ENCODE peak calls at places on chromosomes 13 and 19, in five cellular contexts. One of them, this sample, is unnamed.

GRCh38 chr13:39810091-39810877 is 154.8 kb downstream of the COG6 start:
- DNase-seq in HFF-Myc: no peak
- DNase-seq in ovary: no peak
- DNase-seq in foreskin fibroblast: no peak
- DNase-seq in fibroblast of mammary gland: peak
- DNase-seq in this sample: no peak

GRCh38 chr19:19642506-19643157 is 825 bp downstream of the GMIP start:
- DNase-seq in foreskin fibroblast: no peak
- DNase-seq in ovary: no peak
- DNase-seq in HFF-Myc: no peak
- DNase-seq in fibroblast of mammary gland: no peak
- DNase-seq in this sample: no peak

GRCh38 chr19:18590273-18591272 is 2.0 kb downstream of the REX1BD start:
- DNase-seq in ovary: peak
- DNase-seq in foreskin fibroblast: no peak
- DNase-seq in fibroblast of mammary gland: peak
- DNase-seq in HFF-Myc: no peak
- DNase-seq in this sample: no peak

GRCh38 chr13:29707876-29708543 is 112.5 kb upstream of the SLC7A1 start:
- DNase-seq in foreskin fibroblast: peak
- DNase-seq in fibroblast of mammary gland: peak
- DNase-seq in ovary: no peak
- DNase-seq in HFF-Myc: peak
- DNase-seq in this sample: peak

GRCh38 chr13:63124863-63125262 is 1709.2 kb upstream of the PCDH20 start:
- DNase-seq in ovary: no peak
- DNase-seq in fibroblast of mammary gland: peak
- DNase-seq in HFF-Myc: no peak
- DNase-seq in foreskin fibroblast: no peak
- DNase-seq in this sample: no peak

GRCh38 chr13:82259284-82259683 is 1623.0 kb downstream of the SLITRK1 start:
- DNase-seq in HFF-Myc: no peak
- DNase-seq in fibroblast of mammary gland: no peak
- DNase-seq in foreskin fibroblast: no peak
- DNase-seq in ovary: no peak
- DNase-seq in this sample: no peak

GRCh38 chr13:41420146-41420545 is 37.2 kb upstream of the RGCC start:
- DNase-seq in HFF-Myc: no peak
- DNase-seq in foreskin fibroblast: no peak
- DNase-seq in fibroblast of mammary gland: no peak
- DNase-seq in ovary: no peak
- DNase-seq in this sample: no peak

GRCh38 chr19:28425431-28425931 is 787.5 kb downstream of the UQCRFS1 start:
- DNase-seq in HFF-Myc: no peak
- DNase-seq in foreskin fibroblast: no peak
- DNase-seq in ovary: no peak
- DNase-seq in fibroblast of mammary gland: peak
- DNase-seq in this sample: no peak

GRCh38 chr13:46896346-46897138 is at the start of gene HTR2A:
- DNase-seq in ovary: peak
- DNase-seq in fibroblast of mammary gland: peak
- DNase-seq in foreskin fibroblast: no peak
- DNase-seq in HFF-Myc: no peak
- DNase-seq in this sample: no peak

GRCh38 chr19:55482967-55483671 is 1.9 kb upstream of the NAT14 start:
- DNase-seq in ovary: no peak
- DNase-seq in fibroblast of mammary gland: no peak
- DNase-seq in foreskin fibroblast: no peak
- DNase-seq in HFF-Myc: no peak
- DNase-seq in this sample: no peak

GRCh38 chr13:21476893-21477472 is 17.9 kb upstream of the ZDHHC20 start:
- DNase-seq in HFF-Myc: peak
- DNase-seq in fibroblast of mammary gland: peak
- DNase-seq in ovary: peak
- DNase-seq in foreskin fibroblast: peak
- DNase-seq in this sample: no peak

GRCh38 chr13:51451134-51451466 is 1.7 kb downstream of the INTS6 start:
- DNase-seq in HFF-Myc: no peak
- DNase-seq in foreskin fibroblast: no peak
- DNase-seq in ovary: no peak
- DNase-seq in fibroblast of mammary gland: no peak
- DNase-seq in this sample: no peak

GRCh38 chr13:19862511-19863313 is 737 bp downstream of the ZMYM5 start:
- DNase-seq in foreskin fibroblast: no peak
- DNase-seq in HFF-Myc: no peak
- DNase-seq in ovary: no peak
- DNase-seq in fibroblast of mammary gland: peak
- DNase-seq in this sample: no peak

GRCh38 chr19:19155495-19156219 is 14.4 kb downstream of the MEF2B start:
- DNase-seq in ovary: no peak
- DNase-seq in HFF-Myc: no peak
- DNase-seq in foreskin fibroblast: no peak
- DNase-seq in fibroblast of mammary gland: no peak
- DNase-seq in this sample: no peak

GRCh38 chr13:98174321-98174720 is 2.7 kb downstream of the RNF113B start:
- DNase-seq in fibroblast of mammary gland: peak
- DNase-seq in foreskin fibroblast: no peak
- DNase-seq in ovary: no peak
- DNase-seq in HFF-Myc: no peak
- DNase-seq in this sample: no peak

GRCh38 chr13:27036236-27036981 is 135.2 kb downstream of the USP12 start:
- DNase-seq in ovary: no peak
- DNase-seq in fibroblast of mammary gland: no peak
- DNase-seq in foreskin fibroblast: no peak
- DNase-seq in HFF-Myc: no peak
- DNase-seq in this sample: no peak

GRCh38 chr19:35859414-35859813 is 2.7 kb downstream of the KIRREL2 start:
- DNase-seq in fibroblast of mammary gland: no peak
- DNase-seq in ovary: no peak
- DNase-seq in HFF-Myc: no peak
- DNase-seq in foreskin fibroblast: no peak
- DNase-seq in this sample: no peak

GRCh38 chr19:48469056-48469881 is at the start of gene CYTH2:
- DNase-seq in HFF-Myc: peak
- DNase-seq in ovary: peak
- DNase-seq in foreskin fibroblast: peak
- DNase-seq in fibroblast of mammary gland: peak
- DNase-seq in this sample: peak

GRCh38 chr19:46201413-46202310 is 27.9 kb upstream of the IGFL1 start:
- DNase-seq in ovary: no peak
- DNase-seq in fibroblast of mammary gland: no peak
- DNase-seq in HFF-Myc: no peak
- DNase-seq in foreskin fibroblast: no peak
- DNase-seq in this sample: no peak

GRCh38 chr19:18193388-18194207 is 580 bp downstream of the MPV17L2 start:
- DNase-seq in HFF-Myc: no peak
- DNase-seq in fibroblast of mammary gland: peak
- DNase-seq in foreskin fibroblast: no peak
- DNase-seq in ovary: no peak
- DNase-seq in this sample: no peak

GRCh38 chr13:99064624-99065249 is 86.9 kb upstream of the DOCK9 start:
- DNase-seq in ovary: no peak
- DNase-seq in HFF-Myc: no peak
- DNase-seq in fibroblast of mammary gland: no peak
- DNase-seq in foreskin fibroblast: no peak
- DNase-seq in this sample: no peak

GRCh38 chr13:24632382-24633121 is 47.7 kb upstream of the ATP12A start:
- DNase-seq in foreskin fibroblast: no peak
- DNase-seq in ovary: no peak
- DNase-seq in HFF-Myc: no peak
- DNase-seq in fibroblast of mammary gland: peak
- DNase-seq in this sample: no peak

GRCh38 chr19:28213476-28214082 is 999.4 kb downstream of the UQCRFS1 start:
- DNase-seq in foreskin fibroblast: no peak
- DNase-seq in ovary: no peak
- DNase-seq in HFF-Myc: no peak
- DNase-seq in fibroblast of mammary gland: peak
- DNase-seq in this sample: no peak

GRCh38 chr13:31485651-31486051 is 253.7 kb upstream of the RXFP2 start:
- DNase-seq in HFF-Myc: no peak
- DNase-seq in foreskin fibroblast: peak
- DNase-seq in fibroblast of mammary gland: peak
- DNase-seq in ovary: no peak
- DNase-seq in this sample: no peak

GRCh38 chr19:53112286-53112685 is 9.1 kb upstream of the ZNF160 start:
- DNase-seq in HFF-Myc: no peak
- DNase-seq in ovary: no peak
- DNase-seq in fibroblast of mammary gland: no peak
- DNase-seq in foreskin fibroblast: no peak
- DNase-seq in this sample: no peak

GRCh38 chr13:47976325-47976724 is 24.7 kb downstream of the SUCLA2 start:
- DNase-seq in ovary: no peak
- DNase-seq in fibroblast of mammary gland: no peak
- DNase-seq in HFF-Myc: no peak
- DNase-seq in foreskin fibroblast: no peak
- DNase-seq in this sample: no peak

GRCh38 chr13:106499905-106500304 is 35.6 kb downstream of the EFNB2 start:
- DNase-seq in ovary: no peak
- DNase-seq in HFF-Myc: no peak
- DNase-seq in foreskin fibroblast: peak
- DNase-seq in fibroblast of mammary gland: peak
- DNase-seq in this sample: no peak

GRCh38 chr19:44499962-44500949 is at the start of gene ZNF180:
- DNase-seq in HFF-Myc: peak
- DNase-seq in ovary: peak
- DNase-seq in foreskin fibroblast: peak
- DNase-seq in fibroblast of mammary gland: peak
- DNase-seq in this sample: peak
- TF ChIP-seq CTCF in HFF-Myc: peak
- TF ChIP-seq CTCF in ovary: peak
- TF ChIP-seq CTCF in foreskin fibroblast: peak
- TF ChIP-seq CTCF in fibroblast of mammary gland: peak
- TF ChIP-seq CTCF in this sample: peak

GRCh38 chr19:29741776-29742175 is 26.7 kb upstream of the C19orf12 start:
- DNase-seq in ovary: no peak
- DNase-seq in foreskin fibroblast: no peak
- DNase-seq in HFF-Myc: no peak
- DNase-seq in fibroblast of mammary gland: no peak
- DNase-seq in this sample: no peak

GRCh38 chr19:29743681-29744080 is 28.6 kb upstream of the C19orf12 start:
- DNase-seq in HFF-Myc: no peak
- DNase-seq in ovary: no peak
- DNase-seq in foreskin fibroblast: no peak
- DNase-seq in fibroblast of mammary gland: no peak
- DNase-seq in this sample: no peak

GRCh38 chr19:29741226-29741625 is 26.2 kb upstream of the C19orf12 start:
- DNase-seq in foreskin fibroblast: no peak
- DNase-seq in ovary: no peak
- DNase-seq in HFF-Myc: no peak
- DNase-seq in fibroblast of mammary gland: no peak
- DNase-seq in this sample: no peak

GRCh38 chr19:29748996-29749395 is 33.9 kb upstream of the C19orf12 start:
- DNase-seq in foreskin fibroblast: no peak
- DNase-seq in ovary: no peak
- DNase-seq in HFF-Myc: no peak
- DNase-seq in fibroblast of mammary gland: no peak
- DNase-seq in this sample: no peak

DNA sequence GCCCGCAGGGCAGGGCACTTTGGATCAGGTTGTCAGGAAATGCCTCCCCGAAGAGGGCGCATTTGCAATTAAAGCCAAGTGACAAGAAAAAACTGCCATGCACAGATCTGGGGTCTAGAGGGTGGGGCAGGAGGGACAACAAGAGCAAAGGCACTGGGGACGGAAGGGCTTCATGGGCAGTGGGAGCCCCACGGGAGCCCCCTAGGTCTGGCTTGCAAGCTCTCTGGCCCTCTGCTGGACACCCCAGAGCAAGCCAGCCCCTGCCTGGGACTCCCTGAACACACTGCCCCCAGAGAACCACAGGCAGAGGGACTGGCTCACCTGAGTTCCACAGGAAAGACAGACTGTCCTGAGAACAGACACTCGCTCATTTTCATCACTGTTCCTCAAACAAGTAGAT is 30.2 kb upstream of the C19orf12 start:
- DNase-seq in foreskin fibroblast: no peak
- DNase-seq in fibroblast of mammary gland: no peak
- DNase-seq in HFF-Myc: no peak
- DNase-seq in ovary: no peak
- DNase-seq in this sample: no peak
- TF ChIP-seq CTCF in foreskin fibroblast: peak
- TF ChIP-seq CTCF in fibroblast of mammary gland: peak
- TF ChIP-seq CTCF in HFF-Myc: peak
- TF ChIP-seq CTCF in ovary: no peak
- TF ChIP-seq CTCF in this sample: peak

GRCh38 chr19:482186-483041 is 13.9 kb upstream of the MADCAM1 start:
- DNase-seq in ovary: no peak
- DNase-seq in fibroblast of mammary gland: no peak
- DNase-seq in HFF-Myc: no peak
- DNase-seq in foreskin fibroblast: no peak
- DNase-seq in this sample: no peak
- TF ChIP-seq CTCF in ovary: no peak
- TF ChIP-seq CTCF in fibroblast of mammary gland: no peak
- TF ChIP-seq CTCF in HFF-Myc: no peak
- TF ChIP-seq CTCF in foreskin fibroblast: no peak
- TF ChIP-seq CTCF in this sample: no peak

GRCh38 chr19:39410620-39411005 is 1.9 kb upstream of the PLEKHG2 start:
- DNase-seq in foreskin fibroblast: no peak
- DNase-seq in HFF-Myc: no peak
- DNase-seq in fibroblast of mammary gland: no peak
- DNase-seq in ovary: peak
- DNase-seq in this sample: no peak

GRCh38 chr19:39411006-39411831 is 1.2 kb upstream of the PLEKHG2 start:
- DNase-seq in HFF-Myc: no peak
- DNase-seq in foreskin fibroblast: peak
- DNase-seq in ovary: peak
- DNase-seq in fibroblast of mammary gland: peak
- DNase-seq in this sample: no peak

GRCh38 chr19:39409207-39409885 is 2.7 kb downstream of the ZFP36 start:
- DNase-seq in ovary: peak
- DNase-seq in fibroblast of mammary gland: peak
- DNase-seq in foreskin fibroblast: peak
- DNase-seq in HFF-Myc: no peak
- DNase-seq in this sample: no peak

GRCh38 chr19:39408392-39409206 is 2.0 kb downstream of the ZFP36 start:
- DNase-seq in foreskin fibroblast: peak
- DNase-seq in ovary: peak
- DNase-seq in HFF-Myc: no peak
- DNase-seq in fibroblast of mammary gland: peak
- DNase-seq in this sample: no peak

DNA sequence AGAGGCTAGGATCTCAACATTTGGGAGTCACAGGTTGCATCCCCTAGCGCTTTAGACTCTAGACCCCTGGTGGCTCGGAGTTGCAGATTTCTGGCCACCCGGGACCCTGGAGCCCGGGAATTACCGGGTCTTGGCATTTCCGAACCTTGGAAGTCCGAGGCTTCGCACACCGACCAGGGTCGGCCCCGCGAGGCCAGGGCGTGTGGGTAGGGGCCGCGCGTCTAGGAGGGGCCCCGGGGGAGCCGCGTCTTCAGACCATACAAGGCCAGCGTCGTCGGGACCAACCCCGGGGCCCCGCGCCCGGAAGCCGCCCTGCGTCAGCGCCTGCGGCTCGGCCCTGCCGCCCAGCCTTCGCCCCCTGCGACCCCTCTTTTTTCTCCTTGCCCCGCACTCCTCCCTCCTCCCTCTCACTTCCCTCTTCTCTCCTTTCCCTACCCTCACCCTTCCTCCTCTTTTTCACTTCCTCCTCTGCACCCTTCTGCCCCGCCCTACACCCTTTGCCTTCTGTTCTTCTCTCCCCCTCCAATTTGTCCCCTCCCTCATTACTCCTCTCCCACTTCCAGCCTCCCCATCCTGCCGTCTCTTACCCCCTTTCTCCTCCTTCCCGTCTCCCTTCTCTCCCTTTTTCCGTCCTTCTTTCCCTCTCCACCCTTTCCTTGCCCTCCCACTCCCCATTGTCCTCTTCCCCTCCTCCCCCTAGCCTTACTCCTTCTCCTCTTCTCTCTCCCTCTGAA is 2.4 kb upstream of the PLEKHG2 start:
- DNase-seq in ovary: peak
- DNase-seq in foreskin fibroblast: peak
- DNase-seq in fibroblast of mammary gland: peak
- DNase-seq in HFF-Myc: no peak
- DNase-seq in this sample: no peak
- TF ChIP-seq CTCF in ovary: peak
- TF ChIP-seq CTCF in foreskin fibroblast: no peak
- TF ChIP-seq CTCF in fibroblast of mammary gland: no peak
- TF ChIP-seq CTCF in HFF-Myc: no peak
- TF ChIP-seq CTCF in this sample: no peak

This sample was measured in AG09309.